ENCODE peak calls at places on chromosomes 13 and 19, in six cellular contexts. One of them, this sample, is unnamed.

GRCh38 chr13:92984151-92984550 is 242.5 kb upstream of the GPC6 start:
- DNase-seq in HS-5: no peak
- DNase-seq in stimulated activated effector memory CD8-positive, alpha-beta T cell treated with anti-CD3 and anti-CD28 coated beads, Interleukin-12 subunit alpha, Interleukin-12 subunit beta, amount 100 ng/mL, for 72 hours: no peak
- DNase-seq in NCI-H1417: no peak
- DNase-seq in Calu3: no peak
- DNase-seq in dermis blood vessel endothelial cell: no peak
- DNase-seq in this sample: no peak

GRCh38 chr13:85194482-85194881 is 604.7 kb downstream of the SLITRK6 start:
- DNase-seq in HS-5: no peak
- DNase-seq in stimulated activated effector memory CD8-positive, alpha-beta T cell treated with anti-CD3 and anti-CD28 coated beads, Interleukin-12 subunit alpha, Interleukin-12 subunit beta, amount 100 ng/mL, for 72 hours: no peak
- DNase-seq in NCI-H1417: peak
- DNase-seq in Calu3: no peak
- DNase-seq in dermis blood vessel endothelial cell: no peak
- DNase-seq in this sample: no peak

GRCh38 chr13:20953245-20953931 is 50.8 kb upstream of the XPO4 start:
- DNase-seq in HS-5: no peak
- DNase-seq in stimulated activated effector memory CD8-positive, alpha-beta T cell treated with anti-CD3 and anti-CD28 coated beads, Interleukin-12 subunit alpha, Interleukin-12 subunit beta, amount 100 ng/mL, for 72 hours: no peak
- DNase-seq in NCI-H1417: no peak
- DNase-seq in Calu3: no peak
- DNase-seq in dermis blood vessel endothelial cell: no peak
- DNase-seq in this sample: no peak

GRCh38 chr19:33795370-33796163 is 1.1 kb upstream of the KCTD15 start:
- DNase-seq in HS-5: peak
- DNase-seq in stimulated activated effector memory CD8-positive, alpha-beta T cell treated with anti-CD3 and anti-CD28 coated beads, Interleukin-12 subunit alpha, Interleukin-12 subunit beta, amount 100 ng/mL, for 72 hours: peak
- DNase-seq in NCI-H1417: peak
- DNase-seq in Calu3: peak
- DNase-seq in dermis blood vessel endothelial cell: peak
- DNase-seq in this sample: peak

GRCh38 chr13:110661256-110661655 is 44.7 kb downstream of the CARS2 start:
- DNase-seq in HS-5: no peak
- DNase-seq in stimulated activated effector memory CD8-positive, alpha-beta T cell treated with anti-CD3 and anti-CD28 coated beads, Interleukin-12 subunit alpha, Interleukin-12 subunit beta, amount 100 ng/mL, for 72 hours: no peak
- DNase-seq in NCI-H1417: no peak
- DNase-seq in Calu3: no peak
- DNase-seq in dermis blood vessel endothelial cell: no peak
- DNase-seq in this sample: no peak

GRCh38 chr13:39016789-39017188 is 21.1 kb downstream of the PROSER1 start:
- DNase-seq in HS-5: no peak
- DNase-seq in stimulated activated effector memory CD8-positive, alpha-beta T cell treated with anti-CD3 and anti-CD28 coated beads, Interleukin-12 subunit alpha, Interleukin-12 subunit beta, amount 100 ng/mL, for 72 hours: no peak
- DNase-seq in NCI-H1417: no peak
- DNase-seq in Calu3: no peak
- DNase-seq in dermis blood vessel endothelial cell: peak
- DNase-seq in this sample: peak

GRCh38 chr13:48446454-48446853 is 33.5 kb upstream of the LPAR6 start:
- DNase-seq in HS-5: peak
- DNase-seq in stimulated activated effector memory CD8-positive, alpha-beta T cell treated with anti-CD3 and anti-CD28 coated beads, Interleukin-12 subunit alpha, Interleukin-12 subunit beta, amount 100 ng/mL, for 72 hours: no peak
- DNase-seq in NCI-H1417: no peak
- DNase-seq in Calu3: no peak
- DNase-seq in dermis blood vessel endothelial cell: peak
- DNase-seq in this sample: no peak

GRCh38 chr19:47436712-47437401 is 17.5 kb upstream of the MEIS3 start:
- DNase-seq in HS-5: no peak
- DNase-seq in stimulated activated effector memory CD8-positive, alpha-beta T cell treated with anti-CD3 and anti-CD28 coated beads, Interleukin-12 subunit alpha, Interleukin-12 subunit beta, amount 100 ng/mL, for 72 hours: peak
- DNase-seq in NCI-H1417: peak
- DNase-seq in Calu3: peak
- DNase-seq in dermis blood vessel endothelial cell: peak
- DNase-seq in this sample: no peak

GRCh38 chr19:13155472-13156284 is 5.5 kb downstream of the IER2 start:
- DNase-seq in HS-5: no peak
- DNase-seq in stimulated activated effector memory CD8-positive, alpha-beta T cell treated with anti-CD3 and anti-CD28 coated beads, Interleukin-12 subunit alpha, Interleukin-12 subunit beta, amount 100 ng/mL, for 72 hours: peak
- DNase-seq in NCI-H1417: peak
- DNase-seq in Calu3: peak
- DNase-seq in dermis blood vessel endothelial cell: peak
- DNase-seq in this sample: peak

GRCh38 chr19:22532388-22533310 is 101.5 kb upstream of the ZNF492 start:
- DNase-seq in HS-5: no peak
- DNase-seq in stimulated activated effector memory CD8-positive, alpha-beta T cell treated with anti-CD3 and anti-CD28 coated beads, Interleukin-12 subunit alpha, Interleukin-12 subunit beta, amount 100 ng/mL, for 72 hours: no peak
- DNase-seq in NCI-H1417: no peak
- DNase-seq in Calu3: no peak
- DNase-seq in dermis blood vessel endothelial cell: no peak
- DNase-seq in this sample: no peak

GRCh38 chr19:13794388-13794751 is 873 bp upstream of the ZSWIM4 start:
- DNase-seq in HS-5: peak
- DNase-seq in stimulated activated effector memory CD8-positive, alpha-beta T cell treated with anti-CD3 and anti-CD28 coated beads, Interleukin-12 subunit alpha, Interleukin-12 subunit beta, amount 100 ng/mL, for 72 hours: no peak
- DNase-seq in NCI-H1417: no peak
- DNase-seq in Calu3: peak
- DNase-seq in dermis blood vessel endothelial cell: peak
- DNase-seq in this sample: no peak

GRCh38 chr19:29507081-29507860 is 18.5 kb upstream of the VSTM2B start:
- DNase-seq in HS-5: no peak
- DNase-seq in stimulated activated effector memory CD8-positive, alpha-beta T cell treated with anti-CD3 and anti-CD28 coated beads, Interleukin-12 subunit alpha, Interleukin-12 subunit beta, amount 100 ng/mL, for 72 hours: no peak
- DNase-seq in NCI-H1417: no peak
- DNase-seq in Calu3: no peak
- DNase-seq in dermis blood vessel endothelial cell: no peak
- DNase-seq in this sample: no peak

GRCh38 chr13:111893071-111893606 is 173.8 kb upstream of the SOX1 start:
- DNase-seq in HS-5: no peak
- DNase-seq in stimulated activated effector memory CD8-positive, alpha-beta T cell treated with anti-CD3 and anti-CD28 coated beads, Interleukin-12 subunit alpha, Interleukin-12 subunit beta, amount 100 ng/mL, for 72 hours: no peak
- DNase-seq in NCI-H1417: peak
- DNase-seq in Calu3: no peak
- DNase-seq in dermis blood vessel endothelial cell: no peak
- DNase-seq in this sample: no peak

GRCh38 chr19:53631949-53632407 is at the start of gene DPRX:
- DNase-seq in HS-5: no peak
- DNase-seq in stimulated activated effector memory CD8-positive, alpha-beta T cell treated with anti-CD3 and anti-CD28 coated beads, Interleukin-12 subunit alpha, Interleukin-12 subunit beta, amount 100 ng/mL, for 72 hours: no peak
- DNase-seq in NCI-H1417: no peak
- DNase-seq in Calu3: no peak
- DNase-seq in dermis blood vessel endothelial cell: no peak
- DNase-seq in this sample: no peak

GRCh38 chr19:19900124-19900523 is 622 bp upstream of the ZNF93 start:
- DNase-seq in HS-5: peak
- DNase-seq in stimulated activated effector memory CD8-positive, alpha-beta T cell treated with anti-CD3 and anti-CD28 coated beads, Interleukin-12 subunit alpha, Interleukin-12 subunit beta, amount 100 ng/mL, for 72 hours: no peak
- DNase-seq in NCI-H1417: peak
- DNase-seq in Calu3: peak
- DNase-seq in dermis blood vessel endothelial cell: peak
- DNase-seq in this sample: no peak

GRCh38 chr19:21699197-21699596 is 68.2 kb downstream of the ZNF100 start:
- DNase-seq in HS-5: no peak
- DNase-seq in stimulated activated effector memory CD8-positive, alpha-beta T cell treated with anti-CD3 and anti-CD28 coated beads, Interleukin-12 subunit alpha, Interleukin-12 subunit beta, amount 100 ng/mL, for 72 hours: no peak
- DNase-seq in NCI-H1417: peak
- DNase-seq in Calu3: no peak
- DNase-seq in dermis blood vessel endothelial cell: no peak
- DNase-seq in this sample: no peak

GRCh38 chr13:21016487-21016886 is 44.9 kb downstream of the LATS2 start:
- DNase-seq in HS-5: no peak
- DNase-seq in stimulated activated effector memory CD8-positive, alpha-beta T cell treated with anti-CD3 and anti-CD28 coated beads, Interleukin-12 subunit alpha, Interleukin-12 subunit beta, amount 100 ng/mL, for 72 hours: no peak
- DNase-seq in NCI-H1417: no peak
- DNase-seq in Calu3: no peak
- DNase-seq in dermis blood vessel endothelial cell: no peak
- DNase-seq in this sample: no peak

GRCh38 chr13:79631260-79631659 is 150.3 kb downstream of the NDFIP2 start:
- DNase-seq in HS-5: peak
- DNase-seq in stimulated activated effector memory CD8-positive, alpha-beta T cell treated with anti-CD3 and anti-CD28 coated beads, Interleukin-12 subunit alpha, Interleukin-12 subunit beta, amount 100 ng/mL, for 72 hours: no peak
- DNase-seq in NCI-H1417: peak
- DNase-seq in Calu3: peak
- DNase-seq in dermis blood vessel endothelial cell: peak
- DNase-seq in this sample: no peak

GRCh38 chr19:50464348-50464747 is 12.0 kb upstream of the EMC10 start:
- DNase-seq in HS-5: no peak
- DNase-seq in stimulated activated effector memory CD8-positive, alpha-beta T cell treated with anti-CD3 and anti-CD28 coated beads, Interleukin-12 subunit alpha, Interleukin-12 subunit beta, amount 100 ng/mL, for 72 hours: no peak
- DNase-seq in NCI-H1417: no peak
- DNase-seq in Calu3: no peak
- DNase-seq in dermis blood vessel endothelial cell: no peak
- DNase-seq in this sample: no peak

GRCh38 chr19:38224014-38224862 is at the start of gene DPF1:
- DNase-seq in HS-5: no peak
- DNase-seq in stimulated activated effector memory CD8-positive, alpha-beta T cell treated with anti-CD3 and anti-CD28 coated beads, Interleukin-12 subunit alpha, Interleukin-12 subunit beta, amount 100 ng/mL, for 72 hours: peak
- DNase-seq in NCI-H1417: peak
- DNase-seq in Calu3: peak
- DNase-seq in dermis blood vessel endothelial cell: peak
- DNase-seq in this sample: peak

GRCh38 chr19:28934626-28935025 is 278.3 kb downstream of the UQCRFS1 start:
- DNase-seq in HS-5: peak
- DNase-seq in stimulated activated effector memory CD8-positive, alpha-beta T cell treated with anti-CD3 and anti-CD28 coated beads, Interleukin-12 subunit alpha, Interleukin-12 subunit beta, amount 100 ng/mL, for 72 hours: no peak
- DNase-seq in NCI-H1417: no peak
- DNase-seq in Calu3: no peak
- DNase-seq in dermis blood vessel endothelial cell: no peak
- DNase-seq in this sample: no peak

GRCh38 chr19:46859637-46860124 is 1.1 kb upstream of the ARHGAP35 start:
- DNase-seq in HS-5: peak
- DNase-seq in stimulated activated effector memory CD8-positive, alpha-beta T cell treated with anti-CD3 and anti-CD28 coated beads, Interleukin-12 subunit alpha, Interleukin-12 subunit beta, amount 100 ng/mL, for 72 hours: no peak
- DNase-seq in NCI-H1417: no peak
- DNase-seq in Calu3: no peak
- DNase-seq in dermis blood vessel endothelial cell: no peak
- DNase-seq in this sample: peak

GRCh38 chr13:35164324-35164932 is 222.4 kb downstream of the NBEA start:
- DNase-seq in HS-5: no peak
- DNase-seq in stimulated activated effector memory CD8-positive, alpha-beta T cell treated with anti-CD3 and anti-CD28 coated beads, Interleukin-12 subunit alpha, Interleukin-12 subunit beta, amount 100 ng/mL, for 72 hours: no peak
- DNase-seq in NCI-H1417: no peak
- DNase-seq in Calu3: no peak
- DNase-seq in dermis blood vessel endothelial cell: peak
- DNase-seq in this sample: peak

GRCh38 chr13:49098771-49099512 is 121.2 kb upstream of the MLNR start:
- DNase-seq in HS-5: no peak
- DNase-seq in stimulated activated effector memory CD8-positive, alpha-beta T cell treated with anti-CD3 and anti-CD28 coated beads, Interleukin-12 subunit alpha, Interleukin-12 subunit beta, amount 100 ng/mL, for 72 hours: no peak
- DNase-seq in NCI-H1417: no peak
- DNase-seq in Calu3: peak
- DNase-seq in dermis blood vessel endothelial cell: peak
- DNase-seq in this sample: no peak

GRCh38 chr13:113918981-113919646 is 54.8 kb downstream of the C13orf46 start:
- DNase-seq in HS-5: no peak
- DNase-seq in stimulated activated effector memory CD8-positive, alpha-beta T cell treated with anti-CD3 and anti-CD28 coated beads, Interleukin-12 subunit alpha, Interleukin-12 subunit beta, amount 100 ng/mL, for 72 hours: no peak
- DNase-seq in NCI-H1417: no peak
- DNase-seq in Calu3: no peak
- DNase-seq in dermis blood vessel endothelial cell: no peak
- DNase-seq in this sample: no peak

GRCh38 chr19:56639217-56639616 is 3.7 kb upstream of the SMIM17 start:
- DNase-seq in HS-5: no peak
- DNase-seq in stimulated activated effector memory CD8-positive, alpha-beta T cell treated with anti-CD3 and anti-CD28 coated beads, Interleukin-12 subunit alpha, Interleukin-12 subunit beta, amount 100 ng/mL, for 72 hours: no peak
- DNase-seq in NCI-H1417: no peak
- DNase-seq in Calu3: no peak
- DNase-seq in dermis blood vessel endothelial cell: peak
- DNase-seq in this sample: no peak

GRCh38 chr19:4523306-4524110 is 5.2 kb upstream of the PLIN4 start:
- DNase-seq in HS-5: no peak
- DNase-seq in stimulated activated effector memory CD8-positive, alpha-beta T cell treated with anti-CD3 and anti-CD28 coated beads, Interleukin-12 subunit alpha, Interleukin-12 subunit beta, amount 100 ng/mL, for 72 hours: no peak
- DNase-seq in NCI-H1417: no peak
- DNase-seq in Calu3: peak
- DNase-seq in dermis blood vessel endothelial cell: peak
- DNase-seq in this sample: no peak

GRCh38 chr13:33312150-33312908 is 26.8 kb upstream of the STARD13 start:
- DNase-seq in HS-5: no peak
- DNase-seq in stimulated activated effector memory CD8-positive, alpha-beta T cell treated with anti-CD3 and anti-CD28 coated beads, Interleukin-12 subunit alpha, Interleukin-12 subunit beta, amount 100 ng/mL, for 72 hours: no peak
- DNase-seq in NCI-H1417: no peak
- DNase-seq in Calu3: no peak
- DNase-seq in dermis blood vessel endothelial cell: peak
- DNase-seq in this sample: no peak

GRCh38 chr19:48826606-48827020 is 9.7 kb downstream of the HSD17B14 start:
- DNase-seq in HS-5: no peak
- DNase-seq in stimulated activated effector memory CD8-positive, alpha-beta T cell treated with anti-CD3 and anti-CD28 coated beads, Interleukin-12 subunit alpha, Interleukin-12 subunit beta, amount 100 ng/mL, for 72 hours: no peak
- DNase-seq in NCI-H1417: no peak
- DNase-seq in Calu3: peak
- DNase-seq in dermis blood vessel endothelial cell: no peak
- DNase-seq in this sample: no peak

GRCh38 chr13:20882206-20882605 is 20.3 kb downstream of the XPO4 start:
- DNase-seq in HS-5: no peak
- DNase-seq in stimulated activated effector memory CD8-positive, alpha-beta T cell treated with anti-CD3 and anti-CD28 coated beads, Interleukin-12 subunit alpha, Interleukin-12 subunit beta, amount 100 ng/mL, for 72 hours: no peak
- DNase-seq in NCI-H1417: no peak
- DNase-seq in Calu3: no peak
- DNase-seq in dermis blood vessel endothelial cell: peak
- DNase-seq in this sample: no peak

GRCh38 chr19:17821190-17821589 is at the start of gene INSL3:
- DNase-seq in HS-5: no peak
- DNase-seq in stimulated activated effector memory CD8-positive, alpha-beta T cell treated with anti-CD3 and anti-CD28 coated beads, Interleukin-12 subunit alpha, Interleukin-12 subunit beta, amount 100 ng/mL, for 72 hours: no peak
- DNase-seq in NCI-H1417: no peak
- DNase-seq in Calu3: no peak
- DNase-seq in dermis blood vessel endothelial cell: no peak
- DNase-seq in this sample: no peak

This sample was measured in NCI-H2227 treated with DMSO at 0.1 percent for 48 hours.